ENCODE peak calls at places on chromosome 14, in nine cellular contexts. T is A549, M is sigmoid colon, R is heart left ventricle, F is suprapubic skin, A is cardiac muscle cell, K is right atrium auricular region, V is transverse colon, E is breast epithelium. C is an unnamed sample.

GRCh38 chr14:96623676-96624484 is 121.7 kb downstream of the PAPOLA start:
- DNase-seq in T (no peak), A (no peak), K (no peak), V (no peak), F (no peak), E (no peak), R (no peak), M (no peak), C (no peak)

GRCh38 chr14:91396959-91397815 is 20.4 kb downstream of the CCDC88C start:
- DNase-seq in E (no peak), R (no peak), F (no peak), T (no peak), A (no peak), K (no peak), M (no peak), V (peak; percentile 88), C (no peak)

GRCh38 chr14:36177489-36177888 is 967 bp upstream of the PTCSC3 start:
- DNase-seq in R (no peak), A (no peak), E (no peak), V (no peak), M (no peak), T (no peak), F (no peak), K (no peak), C (no peak)

GRCh38 chr14:39988939-39989338 is 556.7 kb upstream of the FBXO33 start:
- DNase-seq in V (no peak), R (no peak), E (no peak), T (no peak), F (no peak), A (peak; percentile 49), M (no peak), K (no peak), C (peak; percentile 51)

GRCh38 chr14:104650057-104650980 is 39.1 kb upstream of the INF2 start:
- DNase-seq in F (no peak), M (peak; percentile 81), E (no peak), R (peak; percentile 67), V (peak; percentile 71), K (no peak), T (peak; percentile 82), A (peak; percentile 77), C (peak; percentile 38)

GRCh38 chr14:65237956-65238355 is 135.6 kb upstream of the MAX start:
- DNase-seq in R (no peak), F (no peak), T (no peak), E (no peak), A (no peak), V (no peak), K (no peak), M (no peak), C (no peak)

GRCh38 chr14:104322531-104323466 is 184.4 kb downstream of the KIF26A start:
- DNase-seq in E (no peak), M (peak; percentile 17), R (no peak), K (no peak), F (no peak), V (no peak), A (no peak), T (no peak), C (no peak)

GRCh38 chr14:20412876-20413784 is at the start of gene TEP1:
- DNase-seq in T (peak; percentile 82), A (peak; percentile 92), K (peak; percentile 91), R (peak; percentile 91), V (peak; percentile 94), E (peak; percentile 85), F (peak; percentile 94), M (peak; percentile 95), C (peak; percentile 72)

GRCh38 chr14:36271222-36271621 is 49.2 kb downstream of the MBIP start:
- DNase-seq in V (no peak), E (no peak), A (no peak), M (no peak), F (no peak), T (no peak), R (no peak), K (no peak), C (no peak)

GRCh38 chr14:104937161-104937560 is 12.5 kb downstream of the PLD4 start:
- DNase-seq in K (no peak), E (no peak), M (no peak), T (no peak), V (no peak), A (no peak), R (no peak), F (no peak), C (no peak)

GRCh38 chr14:68040633-68041369 is 221.2 kb downstream of the RAD51B start:
- DNase-seq in E (no peak), T (no peak), A (no peak), F (no peak), K (no peak), M (no peak), R (no peak), V (no peak), C (no peak)

GRCh38 chr14:57400556-57401494 is 10.4 kb downstream of the NAA30 start:
- DNase-seq in K (no peak), F (no peak), V (no peak), M (no peak), A (no peak), E (no peak), T (no peak), R (no peak), C (no peak)

GRCh38 chr14:59032821-59033220 is 155.6 kb upstream of the DAAM1 start:
- DNase-seq in K (no peak), F (no peak), E (no peak), A (no peak), V (no peak), R (no peak), M (no peak), T (no peak), C (no peak)

GRCh38 chr14:54625158-54625557 is 58.2 kb downstream of the SAMD4A start:
- DNase-seq in E (no peak), K (no peak), M (no peak), R (no peak), F (no peak), A (no peak), T (no peak), V (no peak), C (no peak)

GRCh38 chr14:100165376-100165775 is 5.9 kb upstream of the DEGS2 start:
- DNase-seq in F (no peak), K (no peak), T (no peak), V (peak; percentile 55), E (no peak), R (no peak), M (no peak), A (peak; percentile 24), C (no peak)

GRCh38 chr14:95302667-95303066 is 17.0 kb downstream of the CLMN start:
- DNase-seq in T (no peak), F (no peak), R (no peak), A (no peak), E (no peak), K (no peak), M (no peak), V (no peak), C (no peak)

GRCh38 chr14:74549588-74549987 is 56.0 kb downstream of the ISCA2 start:
- DNase-seq in K (no peak), T (no peak), M (no peak), R (no peak), V (no peak), E (no peak), A (no peak), F (no peak), C (peak; percentile 22)
- TF ChIP-seq CTCF in K (peak; percentile 27), T (peak; percentile 24), M (no peak), R (no peak), V (no peak), E (peak; percentile 15), A (peak; percentile 39), F (no peak), C (peak; percentile 40)

GRCh38 chr14:22870811-22871199 is 735 bp upstream of the LRP10 start:
- DNase-seq in T (no peak), F (no peak), M (no peak), R (no peak), E (no peak), A (no peak), V (no peak), K (no peak), C (no peak)
- H3K4me3 ChIP-seq in T (peak overlapping the region; percentile 78), F (peak overlapping the region; percentile 86), M (peak overlapping the region; percentile 93), R (peak overlapping the region; percentile 97), E (peak overlapping the region; percentile 78), A (peak overlapping the region; percentile 61), V (peak overlapping the region; percentile 61), K (peak overlapping the region; percentile 86), C (peak overlapping the region; percentile 79)

DNA sequence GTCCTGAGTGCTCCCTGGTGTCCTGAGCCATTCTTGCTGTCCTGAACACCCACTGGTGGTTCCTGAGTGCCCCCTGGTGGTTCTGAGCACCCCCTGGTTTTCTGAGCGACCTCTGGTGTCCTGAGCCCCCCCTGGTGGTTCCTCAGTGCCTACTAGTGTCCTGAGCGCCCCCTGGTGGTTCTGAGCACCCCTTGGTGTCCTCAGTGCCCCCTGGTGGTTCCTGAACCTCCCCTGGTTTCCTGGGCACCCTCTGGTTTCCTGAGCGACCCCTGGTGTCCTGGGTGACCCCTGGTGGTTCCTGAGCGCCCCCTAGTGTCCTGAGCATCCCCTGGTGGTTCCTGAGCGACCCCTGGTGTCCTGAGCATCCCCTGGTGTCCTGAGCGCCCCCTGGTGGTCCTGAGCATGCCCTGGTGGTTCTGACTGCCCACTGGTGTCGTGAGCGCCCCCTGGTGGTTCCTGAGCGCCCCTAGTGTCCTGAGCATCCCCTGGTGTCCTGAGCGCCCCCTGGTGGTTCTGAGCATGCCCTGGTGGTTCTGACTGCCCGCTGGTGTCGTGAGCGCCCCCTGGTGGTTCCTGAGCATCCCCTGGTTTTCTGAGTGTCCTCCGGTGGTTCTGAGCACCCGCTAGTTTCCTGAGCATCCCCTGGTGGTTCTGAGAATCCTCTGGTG is 473.1 kb downstream of the TMEM121 start:
- DNase-seq in A (no peak), F (no peak), K (no peak), M (no peak), E (no peak), T (no peak), V (peak; percentile 70), R (peak; percentile 47), C (peak; percentile 41)
- TF ChIP-seq CTCF in A (peak; percentile 3), F (no peak), K (peak; percentile 28), M (no peak), E (no peak), T (peak; percentile 28), V (no peak), R (no peak), C (peak; percentile 42)

DNA sequence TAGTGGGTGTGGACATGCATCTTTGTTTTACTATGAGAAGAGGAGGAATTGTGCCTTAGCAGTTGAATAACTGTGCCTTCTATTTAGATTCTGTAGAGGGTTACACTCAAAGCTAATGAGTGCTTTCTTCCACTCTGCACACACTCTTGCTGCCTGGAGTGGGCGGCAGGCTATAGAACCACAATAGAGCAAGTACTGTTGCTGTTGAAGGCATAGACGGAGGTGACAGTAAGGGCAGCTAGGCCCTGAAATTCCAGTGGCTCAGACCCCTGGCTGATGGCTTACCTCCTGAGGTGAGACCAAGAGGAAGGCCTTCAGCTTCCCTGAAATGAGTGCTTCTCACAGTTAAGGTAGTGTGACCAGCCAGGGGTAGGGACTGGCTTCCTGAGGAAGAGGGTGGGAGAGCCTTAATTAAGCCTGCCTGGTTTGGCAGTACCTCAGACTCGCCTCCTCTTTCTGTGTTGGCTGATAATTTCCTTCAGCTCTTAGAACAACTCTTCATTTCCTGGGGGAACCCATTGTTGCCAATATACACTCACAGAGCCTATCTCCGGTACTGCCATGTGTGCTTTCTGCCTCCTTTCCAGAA is 24.7 kb downstream of the SUSD6 start:
- DNase-seq in A (no peak), V (no peak), F (no peak), E (no peak), K (no peak), R (no peak), T (no peak), M (no peak), C (no peak)
- H3K4me3 ChIP-seq in A (no peak overlapping the region), V (no peak overlapping the region), F (no peak overlapping the region), E (peak overlapping the region; percentile 34), K (no peak overlapping the region), R (no peak overlapping the region), T (no peak overlapping the region), M (no peak overlapping the region), C (no peak overlapping the region)

GRCh38 chr14:106372870-106373657 is 846.7 kb downstream of the TMEM121 start:
- DNase-seq in V (peak; percentile 72), K (no peak), F (no peak), R (no peak), A (no peak), E (no peak), T (peak; percentile 36), M (no peak), C (no peak)
- TF ChIP-seq CTCF in V (peak; percentile 61), K (peak; percentile 42), F (no peak), R (peak; percentile 35), A (no peak), E (no peak), T (peak; percentile 35), M (no peak), C (peak; percentile 6)